ENCODE peak calls at places on chromosomes 11 and 22, in four cellular contexts. T is DND-41; J is CD8-positive, alpha-beta memory T cell; H is tibial nerve. B is an unnamed sample.

GRCh38 chr11:115817844-115818565 is 313.8 kb upstream of the CADM1 start:
- DNase-seq in J (no peak), T (no peak), H (no peak), B (no peak)

GRCh38 chr11:72727521-72727920 is 24.7 kb downstream of the ARAP1 start:
- DNase-seq in J (no peak), H (no peak), T (no peak), B (no peak)

GRCh38 chr11:118437046-118437735 is 899 bp downstream of the KMT2A start:
- DNase-seq in T (peak), H (peak), J (peak), B (peak)

GRCh38 chr11:19646921-19647320 is 65.7 kb upstream of the NAV2 start:
- DNase-seq in T (no peak), H (peak), J (no peak), B (no peak)

GRCh38 chr11:134542401-134543143 is 130.5 kb upstream of the B3GAT1 start:
- DNase-seq in J (no peak), T (no peak), H (no peak), B (peak)

GRCh38 chr22:45202333-45203149 is 38.2 kb downstream of the KIAA0930 start:
- DNase-seq in J (no peak), H (no peak), T (no peak), B (no peak)

GRCh38 chr22:37804886-37805857 is 2.6 kb upstream of the GCAT start:
- DNase-seq in H (peak), J (peak), T (peak), B (peak)

GRCh38 chr11:87300640-87301381 is 263.1 kb downstream of the TMEM135 start:
- DNase-seq in J (no peak), H (no peak), T (no peak), B (no peak)

GRCh38 chr11:14235701-14236100 is 123.3 kb downstream of the RRAS2 start:
- DNase-seq in H (no peak), J (no peak), T (no peak), B (no peak)

GRCh38 chr22:44616461-44616860 is 85.5 kb upstream of the PRR5 start:
- DNase-seq in J (no peak), T (no peak), H (no peak), B (no peak)

GRCh38 chr22:22666307-22667091 is 22.1 kb downstream of the GGTLC2 start:
- DNase-seq in T (peak), H (no peak), J (peak), B (peak)

GRCh38 chr11:47466701-47467250 is 17.8 kb upstream of the RAPSN start:
- DNase-seq in J (no peak), T (no peak), H (no peak), B (no peak)

GRCh38 chr11:47470671-47471070 is 21.7 kb upstream of the RAPSN start:
- DNase-seq in H (no peak), T (no peak), J (no peak), B (no peak)

GRCh38 chr11:47469411-47470179 is 20.7 kb upstream of the RAPSN start:
- DNase-seq in T (no peak), J (no peak), H (no peak), B (no peak)

GRCh38 chr11:47467372-47467771 is 18.4 kb upstream of the RAPSN start:
- DNase-seq in H (no peak), J (no peak), T (no peak), B (no peak)

GRCh38 chr11:47468598-47469214 is 19.8 kb upstream of the RAPSN start:
- DNase-seq in T (no peak), H (peak), J (no peak), B (no peak)
- H3K27ac ChIP-seq in T (no peak), H (peak), J (no peak), B (peak)

GRCh38 chr11:95138448-95138847 is 48.8 kb downstream of the ENDOD1 start:
- DNase-seq in H (no peak), T (no peak), J (no peak), B (peak)

GRCh38 chr11:95137299-95137698 is 47.7 kb downstream of the ENDOD1 start:
- DNase-seq in J (no peak), H (no peak), T (no peak), B (no peak)

GRCh38 chr11:95134491-95134890 is 44.8 kb downstream of the ENDOD1 start:
- DNase-seq in H (no peak), J (no peak), T (no peak), B (peak)

GRCh38 chr11:95135155-95135554 is 45.5 kb downstream of the ENDOD1 start:
- DNase-seq in J (no peak), H (no peak), T (no peak), B (no peak)

GRCh38 chr11:95135880-95136279 is 46.2 kb downstream of the ENDOD1 start:
- DNase-seq in J (no peak), H (no peak), T (no peak), B (no peak)
- H3K27ac ChIP-seq in J (no peak), H (no peak), T (no peak), B (no peak)

GRCh38 chr11:70203749-70204465 is 811 bp downstream of the FADD start:
- DNase-seq in T (peak), J (peak), H (peak), B (peak)
- H3K27ac ChIP-seq in T (peak), J (peak), H (peak), B (peak)

DNA sequence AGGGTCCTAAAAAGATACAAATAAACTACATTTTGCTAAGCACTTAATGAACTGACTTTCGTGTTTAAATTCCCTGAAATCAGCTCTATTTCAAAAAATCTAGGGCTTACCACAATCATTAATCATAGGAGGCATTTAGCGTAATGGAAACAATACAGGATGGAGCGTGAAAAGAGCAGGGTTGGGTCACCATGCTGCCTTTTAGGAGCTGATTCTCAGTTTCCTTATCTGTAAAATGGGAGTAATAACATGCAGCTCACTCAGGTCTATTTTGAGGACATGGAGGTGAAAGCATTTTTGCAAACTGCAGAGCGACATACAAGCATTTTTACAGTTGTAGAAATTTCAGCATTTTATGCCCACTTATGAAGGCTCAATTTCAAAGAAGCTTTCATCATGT is 407.0 kb downstream of the TENM4 start:
- DNase-seq in H (no peak), T (no peak), J (no peak), B (no peak)
- H3K27ac ChIP-seq in H (no peak), T (no peak), J (no peak), B (no peak)

DNA sequence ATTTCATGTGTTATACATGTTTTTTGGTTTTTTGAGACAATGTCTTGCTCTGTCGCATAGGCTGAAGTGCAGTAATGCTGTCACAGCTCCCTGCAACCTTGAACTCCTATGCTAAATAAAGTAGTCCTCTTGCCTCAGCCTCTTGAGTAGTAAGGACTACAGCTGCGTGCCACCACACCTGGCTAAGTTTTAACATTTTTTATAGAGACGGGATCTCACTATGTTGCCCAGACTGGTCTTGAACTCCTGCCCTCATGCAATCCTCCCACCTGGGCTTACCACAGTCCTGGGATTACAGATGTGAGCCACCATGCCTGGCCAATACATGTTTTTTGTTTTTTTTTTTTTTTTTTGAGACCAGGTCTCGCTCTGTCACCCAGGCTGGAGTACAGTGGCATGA is 33.9 kb downstream of the SWAP70 start:
- DNase-seq in J (no peak), T (no peak), H (no peak), B (no peak)
- H3K27ac ChIP-seq in J (no peak), T (no peak), H (no peak), B (no peak)

DNA sequence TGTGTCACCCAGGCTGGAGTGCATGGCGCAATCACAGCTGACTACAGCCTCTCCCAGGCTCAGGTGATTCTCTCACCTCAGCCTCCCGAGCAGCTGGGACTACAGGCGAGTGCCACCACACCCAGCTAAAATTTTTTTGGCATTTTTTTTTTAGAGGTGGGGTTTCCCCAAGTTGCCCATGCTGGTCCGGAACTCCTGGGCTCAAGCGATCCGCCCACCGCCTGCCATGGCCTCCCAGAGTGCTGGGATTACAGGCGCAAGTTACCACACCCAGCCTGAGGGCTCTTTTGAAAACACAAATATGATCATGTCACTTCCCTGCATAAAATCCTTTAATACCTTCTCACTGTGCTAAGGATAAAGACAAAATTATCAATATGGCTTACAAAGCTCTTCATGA is 88.1 kb downstream of the MAML2 start:
- DNase-seq in H (no peak), T (no peak), J (no peak), B (no peak)
- H3K27ac ChIP-seq in H (no peak), T (peak), J (no peak), B (no peak)

DNA sequence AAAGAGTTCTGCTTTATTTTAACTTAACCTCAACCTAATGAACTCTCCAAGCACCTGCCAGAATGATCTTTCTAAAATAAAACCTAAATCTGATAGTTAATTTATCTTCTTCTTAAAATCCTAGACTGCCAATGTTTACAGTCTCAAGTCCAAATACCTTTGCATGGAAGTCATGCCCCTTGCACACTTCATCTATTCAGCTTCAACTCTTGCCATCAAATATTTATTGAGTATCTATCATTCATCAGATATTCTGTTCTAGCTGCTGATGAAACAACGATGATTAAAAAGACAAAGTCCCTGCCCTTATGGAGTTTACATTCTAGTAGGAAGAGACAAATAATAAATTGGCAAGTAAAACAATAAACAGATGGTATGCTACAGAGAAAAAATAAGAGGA is 101.7 kb downstream of the APOL5 start:
- DNase-seq in J (no peak), T (no peak), H (no peak), B (no peak)
- H3K27ac ChIP-seq in J (no peak), T (no peak), H (no peak), B (no peak)

DNA sequence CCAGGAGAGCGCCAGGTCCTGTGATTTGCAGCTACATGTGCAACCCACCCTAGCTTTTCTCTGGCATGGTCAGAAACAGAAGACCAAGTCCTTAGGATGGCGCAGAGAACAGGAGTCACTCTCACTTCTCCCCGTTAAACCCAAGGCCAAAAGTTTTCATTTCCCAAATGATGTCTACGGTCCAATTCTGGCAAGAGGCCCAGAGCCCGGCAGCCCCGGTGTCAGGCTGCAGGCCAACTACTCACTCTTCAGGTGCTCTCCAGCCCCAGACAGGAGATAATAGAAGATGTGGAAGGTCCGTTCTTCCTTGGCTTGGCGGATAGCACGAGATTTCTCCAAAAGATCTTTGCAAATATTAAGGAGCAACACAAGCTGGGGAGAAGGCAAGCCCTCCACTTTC is 67.2 kb downstream of the MYH9 start:
- DNase-seq in T (no peak), H (no peak), J (no peak), B (no peak)
- H3K27ac ChIP-seq in T (no peak), H (peak), J (no peak), B (no peak)

GRCh38 chr11:64861227-64861970 is 16.9 kb upstream of the CDC42BPG start:
- DNase-seq in J (no peak), T (no peak), H (no peak), B (no peak)

GRCh38 chr11:64857485-64857884 is 13.0 kb upstream of the CDC42BPG start:
- DNase-seq in H (no peak), J (no peak), T (no peak), B (no peak)

GRCh38 chr11:64859542-64860414 is 15.3 kb upstream of the CDC42BPG start:
- DNase-seq in J (peak), H (no peak), T (peak), B (no peak)

GRCh38 chr11:64856382-64857227 is 12.2 kb upstream of the CDC42BPG start:
- DNase-seq in H (no peak), T (no peak), J (no peak), B (peak)

GRCh38 chr11:64858467-64859401 is 14.3 kb upstream of the CDC42BPG start:
- DNase-seq in T (peak), J (peak), H (no peak), B (no peak)
- H3K27ac ChIP-seq in T (peak), J (peak), H (peak), B (no peak)

B was measured in hepatocyte.